ENCODE peak calls at places on chromosomes 4 and X, in four cellular contexts. One of them, this sample, is unnamed.
A peak's percentile ranks its signal among the peaks of the same experiment; 100 is the strongest.

GRCh38 chr4:88706574-88706973 is 8.9 kb upstream of the NAP1L5 start:
- DNase-seq in psoas muscle: peak; percentile 72
- DNase-seq in heart right ventricle: peak; percentile 20
- DNase-seq in vagina: no peak
- DNase-seq in this sample: peak; percentile 55

GRCh38 chrX:138756234-138756633 is 44.7 kb upstream of the FGF13 start:
- DNase-seq in psoas muscle: peak; percentile 64
- DNase-seq in heart right ventricle: peak; percentile 6
- DNase-seq in vagina: no peak
- DNase-seq in this sample: peak; percentile 58

GRCh38 chrX:118286066-118286758 is 59.7 kb upstream of the WDR44 start:
- DNase-seq in psoas muscle: no peak
- DNase-seq in heart right ventricle: no peak
- DNase-seq in vagina: no peak
- DNase-seq in this sample: no peak

GRCh38 chrX:151828434-151829080 is 84.1 kb upstream of the MAGEA4 start:
- DNase-seq in psoas muscle: no peak
- DNase-seq in heart right ventricle: no peak
- DNase-seq in vagina: no peak
- DNase-seq in this sample: no peak

GRCh38 chrX:155056471-155056870 is 14.5 kb downstream of the CMC4 start:
- DNase-seq in psoas muscle: no peak
- DNase-seq in heart right ventricle: no peak
- DNase-seq in vagina: no peak
- DNase-seq in this sample: no peak

GRCh38 chrX:79084923-79085322 is 59.6 kb upstream of the GPR174 start:
- DNase-seq in psoas muscle: no peak
- DNase-seq in heart right ventricle: no peak
- DNase-seq in vagina: no peak
- DNase-seq in this sample: no peak

GRCh38 chrX:37679230-37679629 is 6.4 kb upstream of the XK start:
- DNase-seq in psoas muscle: no peak
- DNase-seq in heart right ventricle: no peak
- DNase-seq in vagina: no peak
- DNase-seq in this sample: no peak

GRCh38 chr4:58093352-58093751 is 983.2 kb upstream of the IGFBP7 start:
- DNase-seq in psoas muscle: peak; percentile 21
- DNase-seq in heart right ventricle: no peak
- DNase-seq in vagina: no peak
- DNase-seq in this sample: no peak

GRCh38 chr4:141569141-141569540 is 67.2 kb upstream of the IL15 start:
- DNase-seq in psoas muscle: no peak
- DNase-seq in heart right ventricle: no peak
- DNase-seq in vagina: no peak
- DNase-seq in this sample: no peak

GRCh38 chr4:26307027-26307426 is 13.8 kb upstream of the RBPJ start:
- DNase-seq in psoas muscle: no peak
- DNase-seq in heart right ventricle: no peak
- DNase-seq in vagina: no peak
- DNase-seq in this sample: no peak

GRCh38 chrX:55742649-55743048 is 25.1 kb downstream of the RRAGB start:
- DNase-seq in psoas muscle: no peak
- DNase-seq in heart right ventricle: no peak
- DNase-seq in vagina: no peak
- DNase-seq in this sample: no peak

GRCh38 chrX:102345916-102346315 is 93.9 kb downstream of the NXF2B start:
- DNase-seq in psoas muscle: peak; percentile 57
- DNase-seq in heart right ventricle: no peak
- DNase-seq in vagina: no peak
- DNase-seq in this sample: peak; percentile 71

GRCh38 chr4:56684320-56684719 is 3.2 kb upstream of the HOPX start:
- DNase-seq in psoas muscle: no peak
- DNase-seq in heart right ventricle: no peak
- DNase-seq in vagina: no peak
- DNase-seq in this sample: no peak

GRCh38 chrX:11929476-11929875 is 171.4 kb downstream of the MSL3 start:
- DNase-seq in psoas muscle: no peak
- DNase-seq in heart right ventricle: no peak
- DNase-seq in vagina: no peak
- DNase-seq in this sample: no peak

GRCh38 chrX:48965959-48966358 is 5.7 kb downstream of the KCND1 start:
- DNase-seq in psoas muscle: no peak
- DNase-seq in heart right ventricle: no peak
- DNase-seq in vagina: no peak
- DNase-seq in this sample: peak; percentile 35

GRCh38 chrX:129957241-129958099 is 25.0 kb upstream of the BCORL1 start:
- DNase-seq in psoas muscle: peak; percentile 76
- DNase-seq in heart right ventricle: peak; percentile 67
- DNase-seq in vagina: no peak
- DNase-seq in this sample: peak; percentile 84

GRCh38 chrX:19747672-19748610 is 139.5 kb downstream of the SH3KBP1 start:
- DNase-seq in psoas muscle: no peak
- DNase-seq in heart right ventricle: peak; percentile 15
- DNase-seq in vagina: no peak
- DNase-seq in this sample: no peak

GRCh38 chr4:171813195-171813955 is at the start of gene GALNTL6:
- DNase-seq in psoas muscle: peak; percentile 44
- DNase-seq in heart right ventricle: peak; percentile 9
- DNase-seq in vagina: no peak
- DNase-seq in this sample: peak; percentile 72

GRCh38 chr4:147984065-147984777 is 252.3 kb downstream of the ARHGAP10 start:
- DNase-seq in psoas muscle: no peak
- DNase-seq in heart right ventricle: no peak
- DNase-seq in vagina: no peak
- DNase-seq in this sample: peak; percentile 46

GRCh38 chrX:17697191-17697590 is 40.1 kb upstream of the SCML1 start:
- DNase-seq in psoas muscle: no peak
- DNase-seq in heart right ventricle: no peak
- DNase-seq in vagina: no peak
- DNase-seq in this sample: no peak

GRCh38 chr4:138611721-138612120 is 369.6 kb upstream of the SLC7A11 start:
- DNase-seq in psoas muscle: no peak
- DNase-seq in heart right ventricle: no peak
- DNase-seq in vagina: no peak
- DNase-seq in this sample: no peak

GRCh38 chrX:93319604-93320003 is 353.8 kb downstream of the NAP1L3 start:
- DNase-seq in psoas muscle: no peak
- DNase-seq in heart right ventricle: no peak
- DNase-seq in vagina: no peak
- DNase-seq in this sample: no peak

GRCh38 chr4:141660880-141661279 is 24.5 kb downstream of the IL15 start:
- DNase-seq in psoas muscle: no peak
- DNase-seq in heart right ventricle: no peak
- DNase-seq in vagina: no peak
- DNase-seq in this sample: no peak

GRCh38 chr4:127782275-127783025 is at the start of gene HSPA4L:
- DNase-seq in psoas muscle: peak; percentile 91
- DNase-seq in heart right ventricle: peak; percentile 43
- DNase-seq in vagina: no peak
- DNase-seq in this sample: no peak

GRCh38 chr4:26140150-26140898 is 180.5 kb upstream of the RBPJ start:
- DNase-seq in psoas muscle: no peak
- DNase-seq in heart right ventricle: no peak
- DNase-seq in vagina: no peak
- DNase-seq in this sample: no peak

GRCh38 chr4:169791064-169791463 is 33.3 kb upstream of the HPF1 start:
- DNase-seq in psoas muscle: no peak
- DNase-seq in heart right ventricle: no peak
- DNase-seq in vagina: no peak
- DNase-seq in this sample: no peak

GRCh38 chrX:26215869-26216268 is at the start of gene MAGEB5:
- DNase-seq in psoas muscle: no peak
- DNase-seq in heart right ventricle: no peak
- DNase-seq in vagina: no peak
- DNase-seq in this sample: no peak

GRCh38 chrX:153499876-153500275 is 5.1 kb downstream of the BGN start:
- DNase-seq in psoas muscle: peak; percentile 62
- DNase-seq in heart right ventricle: peak; percentile 51
- DNase-seq in vagina: no peak
- DNase-seq in this sample: no peak

GRCh38 chr4:67549123-67549522 is 3.8 kb upstream of the CENPC start:
- DNase-seq in psoas muscle: no peak
- DNase-seq in heart right ventricle: no peak
- DNase-seq in vagina: no peak
- DNase-seq in this sample: no peak
- H3K4me1 ChIP-seq in psoas muscle: peaks cover 7% of the 10 kb centered on the region
- H3K4me1 ChIP-seq in heart right ventricle: peaks cover 12% of the 10 kb centered on the region
- H3K4me1 ChIP-seq in vagina: peaks cover 6% of the 10 kb centered on the region
- H3K4me1 ChIP-seq in this sample: no peaks in the 10 kb centered on the region

GRCh38 chr4:156949373-156949814 is 22.2 kb downstream of the PDGFC start:
- DNase-seq in psoas muscle: no peak
- DNase-seq in heart right ventricle: no peak
- DNase-seq in vagina: no peak
- DNase-seq in this sample: no peak
- H3K4me1 ChIP-seq in psoas muscle: peaks cover 67% of the 10 kb centered on the region
- H3K4me1 ChIP-seq in heart right ventricle: peaks cover 77% of the 10 kb centered on the region
- H3K4me1 ChIP-seq in vagina: peaks cover 42% of the 10 kb centered on the region
- H3K4me1 ChIP-seq in this sample: peaks cover 18% of the 10 kb centered on the region

DNA sequence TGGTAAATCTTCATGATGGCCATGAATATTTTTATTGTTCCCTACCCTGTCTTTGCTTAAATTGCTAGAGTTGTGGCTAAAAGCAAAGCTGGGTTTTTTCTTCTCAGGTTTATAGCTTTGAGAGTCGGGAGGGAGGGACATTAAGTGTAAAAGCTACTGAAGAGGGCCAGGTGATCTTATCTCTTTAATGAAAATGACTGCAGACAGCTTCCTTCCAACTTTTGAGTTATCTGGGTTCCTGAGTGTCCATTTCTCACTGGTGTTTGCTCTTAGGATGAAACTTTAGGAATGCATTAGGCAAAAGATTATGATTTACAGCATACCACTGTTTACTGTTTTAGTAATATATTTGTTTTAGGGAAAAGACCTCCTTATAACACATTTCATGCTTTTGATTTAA is 187.7 kb downstream of the SHROOM3 start:
- DNase-seq in psoas muscle: no peak
- DNase-seq in heart right ventricle: no peak
- DNase-seq in vagina: no peak
- DNase-seq in this sample: no peak
- H3K4me1 ChIP-seq in psoas muscle: no peaks in the 10 kb centered on the region
- H3K4me1 ChIP-seq in heart right ventricle: peaks cover 20% of the 10 kb centered on the region
- H3K4me1 ChIP-seq in vagina: peaks cover 31% of the 10 kb centered on the region
- H3K4me1 ChIP-seq in this sample: peaks cover 3% of the 10 kb centered on the region

DNA sequence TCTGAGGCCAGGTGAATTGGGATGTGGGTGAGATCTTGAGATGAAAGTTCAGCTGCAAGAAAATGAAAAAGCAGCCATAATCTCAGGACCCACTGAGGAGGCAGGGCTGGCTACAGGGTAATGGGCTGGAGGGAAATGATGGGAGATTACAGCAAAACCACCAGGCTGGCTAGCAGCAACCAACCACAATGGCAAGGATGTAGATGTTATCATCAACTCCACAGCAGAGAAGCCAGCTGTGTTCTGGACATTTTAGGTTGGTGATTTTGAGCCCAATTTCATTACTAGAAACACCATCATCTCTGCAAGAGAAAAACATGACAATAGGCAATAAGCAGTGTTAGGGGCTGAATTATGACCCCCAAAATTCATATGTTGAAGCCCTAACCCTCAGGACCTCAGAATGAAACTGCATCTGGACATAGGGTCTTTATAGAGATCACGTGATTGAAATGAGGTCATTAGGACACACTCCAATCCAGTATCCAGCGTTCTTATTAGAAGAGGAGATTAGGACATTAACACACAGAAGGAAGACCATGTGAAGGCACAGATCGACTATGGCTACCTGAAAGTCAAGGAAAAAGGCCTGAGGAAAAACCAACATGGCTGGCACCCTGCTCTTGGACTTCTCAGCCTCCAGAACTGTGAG is 139.8 kb upstream of the KIT start:
- DNase-seq in psoas muscle: no peak
- DNase-seq in heart right ventricle: no peak
- DNase-seq in vagina: no peak
- DNase-seq in this sample: no peak
- H3K4me1 ChIP-seq in psoas muscle: no peaks in the 10 kb centered on the region
- H3K4me1 ChIP-seq in heart right ventricle: no peaks in the 10 kb centered on the region
- H3K4me1 ChIP-seq in vagina: peaks cover 5% of the 10 kb centered on the region
- H3K4me1 ChIP-seq in this sample: peaks cover 1% of the 10 kb centered on the region

GRCh38 chr4:87123241-87123640 is 97.2 kb downstream of the KLHL8 start:
- DNase-seq in psoas muscle: no peak
- DNase-seq in heart right ventricle: no peak
- DNase-seq in vagina: no peak
- DNase-seq in this sample: no peak

GRCh38 chr4:87121332-87122065 is 98.9 kb downstream of the KLHL8 start:
- DNase-seq in psoas muscle: no peak
- DNase-seq in heart right ventricle: no peak
- DNase-seq in vagina: no peak
- DNase-seq in this sample: no peak

GRCh38 chr4:87120411-87121162 is 99.8 kb downstream of the KLHL8 start:
- DNase-seq in psoas muscle: peak; percentile 74
- DNase-seq in heart right ventricle: peak; percentile 40
- DNase-seq in vagina: no peak
- DNase-seq in this sample: peak; percentile 67

GRCh38 chr4:87119965-87120364 is 100.5 kb downstream of the KLHL8 start:
- DNase-seq in psoas muscle: no peak
- DNase-seq in heart right ventricle: no peak
- DNase-seq in vagina: no peak
- DNase-seq in this sample: no peak

GRCh38 chr4:87122252-87122651 is 98.2 kb downstream of the KLHL8 start:
- DNase-seq in psoas muscle: peak; percentile 66
- DNase-seq in heart right ventricle: no peak
- DNase-seq in vagina: no peak
- DNase-seq in this sample: no peak
- H3K4me1 ChIP-seq in psoas muscle: peaks cover 61% of the 10 kb centered on the region
- H3K4me1 ChIP-seq in heart right ventricle: peaks cover 40% of the 10 kb centered on the region
- H3K4me1 ChIP-seq in vagina: peaks cover 51% of the 10 kb centered on the region
- H3K4me1 ChIP-seq in this sample: no peaks in the 10 kb centered on the region

DNA sequence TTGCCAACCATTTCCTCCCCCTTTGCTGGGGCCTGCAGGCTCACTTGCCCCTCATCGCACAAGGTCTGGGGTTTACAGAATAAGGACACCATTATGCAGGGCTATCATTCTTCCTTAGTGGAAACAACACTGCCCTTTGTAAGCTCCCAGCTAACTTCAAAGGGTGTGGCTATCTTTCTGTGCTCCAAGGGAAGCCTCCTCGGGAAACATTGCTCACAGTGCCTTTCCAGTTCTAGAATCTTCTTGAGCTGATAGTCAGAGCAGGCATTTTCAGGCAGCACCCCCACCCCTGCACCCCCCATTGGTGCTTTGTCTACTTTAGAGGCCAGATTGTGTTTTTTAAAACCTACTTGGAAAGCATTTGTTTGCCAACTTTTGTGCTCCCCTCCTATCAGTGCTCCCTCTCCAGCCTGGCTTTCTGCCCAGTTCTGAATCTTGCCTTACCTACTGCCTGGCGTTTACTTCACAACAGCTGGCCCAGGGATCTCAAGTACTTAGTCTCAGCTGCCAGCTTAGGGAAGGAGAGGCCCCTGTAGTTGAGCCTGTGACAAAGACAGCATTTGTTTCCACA is 53.5 kb downstream of the PLAC1 start:
- DNase-seq in psoas muscle: no peak
- DNase-seq in heart right ventricle: no peak
- DNase-seq in vagina: no peak
- DNase-seq in this sample: no peak
- H3K4me1 ChIP-seq in psoas muscle: peaks cover 5% of the 10 kb centered on the region
- H3K4me1 ChIP-seq in heart right ventricle: peaks cover 11% of the 10 kb centered on the region
- H3K4me1 ChIP-seq in vagina: no peaks in the 10 kb centered on the region
- H3K4me1 ChIP-seq in this sample: no peaks in the 10 kb centered on the region

GRCh38 chrX:40087574-40088298 is 10.0 kb downstream of the BCOR start:
- DNase-seq in psoas muscle: no peak
- DNase-seq in heart right ventricle: no peak
- DNase-seq in vagina: no peak
- DNase-seq in this sample: no peak
- H3K4me1 ChIP-seq in psoas muscle: peaks cover 30% of the 10 kb centered on the region
- H3K4me1 ChIP-seq in heart right ventricle: peaks cover 53% of the 10 kb centered on the region
- H3K4me1 ChIP-seq in vagina: peaks cover 70% of the 10 kb centered on the region
- H3K4me1 ChIP-seq in this sample: no peaks in the 10 kb centered on the region

This sample was measured in aorta.